ENCODE peak calls at places on chromosomes 5 and 9, in seven cellular contexts. C is HCT116, T is HepG2, R is SK-N-SH, O is GM12878, A is H1, P is K562. G is an unnamed sample.

GRCh38 chr9:137077010-137077747 is at the start of gene UAP1L1:
- DNase-seq in T (no peak), O (no peak), C (no peak), P (peak; percentile 42), A (peak; percentile 78), R (peak; percentile 85), G (no peak)

GRCh38 chr9:123678038-123678877 is 251.7 kb downstream of the DENND1A start:
- DNase-seq in T (peak; percentile 84), O (no peak), C (no peak), A (no peak), R (peak; percentile 57), P (no peak), G (peak; percentile 22)

GRCh38 chr9:35353731-35354365 is 136.1 kb upstream of the RUSC2 start:
- DNase-seq in P (no peak), R (no peak), O (no peak), C (no peak), T (no peak), A (no peak), G (no peak)

GRCh38 chr5:122007445-122008010 is 45.8 kb downstream of the SRFBP1 start:
- DNase-seq in C (no peak), P (no peak), A (no peak), R (no peak), O (no peak), T (no peak), G (no peak)

GRCh38 chr9:95880011-95880690 is 4.7 kb downstream of the ERCC6L2 start:
- DNase-seq in O (no peak), C (no peak), P (no peak), A (no peak), T (no peak), R (no peak), G (no peak)

GRCh38 chr5:50958852-50959457 is 292.5 kb downstream of the PARP8 start:
- DNase-seq in C (peak; percentile 33), P (peak; percentile 35), O (no peak), A (no peak), T (peak; percentile 53), R (peak; percentile 59), G (peak; percentile 60)

GRCh38 chr9:128285033-128285784 is 9.1 kb downstream of the SWI5 start:
- DNase-seq in T (no peak), A (no peak), P (no peak), O (no peak), C (no peak), R (no peak), G (no peak)

GRCh38 chr5:10502578-10502977 is 60.9 kb downstream of the ROPN1L start:
- DNase-seq in C (no peak), P (no peak), R (no peak), O (no peak), T (peak; percentile 15), A (no peak), G (no peak)

GRCh38 chr9:2241461-2241874 is 226.3 kb downstream of the SMARCA2 start:
- DNase-seq in T (no peak), R (peak; percentile 33), C (no peak), A (peak; percentile 86), P (no peak), O (no peak), G (no peak)

GRCh38 chr9:107635803-107636174 is 146.2 kb upstream of the KLF4 start:
- DNase-seq in R (no peak), C (no peak), A (no peak), O (no peak), T (no peak), P (no peak), G (no peak)

GRCh38 chr9:38421498-38422211 is 2.6 kb downstream of the IGFBPL1 start:
- DNase-seq in O (no peak), R (peak; percentile 91), C (no peak), P (no peak), A (no peak), T (no peak), G (no peak)

GRCh38 chr5:41427505-41427904 is 82.9 kb downstream of the PLCXD3 start:
- DNase-seq in P (no peak), R (no peak), A (no peak), C (no peak), O (no peak), T (no peak), G (no peak)

GRCh38 chr5:145666591-145666990 is 168.6 kb downstream of the PRELID2 start:
- DNase-seq in P (no peak), C (no peak), R (no peak), O (no peak), A (no peak), T (no peak), G (no peak)

GRCh38 chr5:62578540-62578939 is at the start of gene LRRC70:
- DNase-seq in A (no peak), C (no peak), O (peak; percentile 35), T (peak; percentile 74), R (no peak), P (no peak), G (no peak)

GRCh38 chr5:154475613-154476342 is 2.2 kb downstream of the HAND1 start:
- DNase-seq in C (no peak), T (no peak), R (no peak), O (no peak), P (no peak), A (peak; percentile 71), G (no peak)

GRCh38 chr5:75510417-75510835 is 1.0 kb downstream of the CERT1 start:
- DNase-seq in P (no peak), R (no peak), T (peak; percentile 6), A (no peak), O (no peak), C (no peak), G (no peak)

GRCh38 chr9:132293145-132293721 is 61.6 kb downstream of the SETX start:
- DNase-seq in A (no peak), T (no peak), O (no peak), P (no peak), R (no peak), C (no peak), G (no peak)

GRCh38 chr5:58122157-58122556 is 337.7 kb downstream of the PLK2 start:
- DNase-seq in P (no peak), O (no peak), A (no peak), C (no peak), R (peak; percentile 24), T (no peak), G (no peak)

DNA sequence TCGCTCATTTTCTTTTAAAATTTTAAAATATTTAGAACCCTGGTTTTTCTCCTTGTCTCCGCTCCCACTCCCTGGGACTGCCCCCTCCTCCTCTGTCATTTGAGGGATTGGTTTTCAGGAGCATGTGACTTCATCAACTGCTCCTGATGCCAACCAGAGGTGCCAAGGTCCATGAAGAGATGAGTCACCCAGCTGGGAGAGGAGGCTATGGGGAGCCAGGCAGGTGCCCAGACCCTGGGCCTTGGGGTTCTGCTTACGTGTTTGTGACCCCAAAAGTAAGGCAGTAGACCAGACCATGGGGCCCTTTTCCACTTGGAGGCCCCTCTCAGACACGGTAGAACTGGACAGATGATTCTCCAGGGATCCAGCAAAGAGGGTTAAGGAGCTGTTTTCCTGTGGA is 167.0 kb downstream of the FGF18 start:
- DNase-seq in R (no peak), P (no peak), C (no peak), A (no peak), O (no peak), T (no peak), G (no peak)
- TF ChIP-seq JUND in R (no peak), P (no peak), C (no peak), A (no peak), O (no peak), T (no peak), G (no peak)

GRCh38 chr5:67010684-67011409 is 185.8 kb downstream of the CD180 start:
- DNase-seq in T (no peak), P (no peak), A (no peak), R (no peak), C (no peak), O (no peak), G (no peak)

GRCh38 chr5:67014191-67014590 is 182.4 kb downstream of the CD180 start:
- DNase-seq in T (no peak), O (no peak), P (no peak), A (no peak), C (no peak), R (no peak), G (no peak)

GRCh38 chr5:67011422-67011821 is 185.2 kb downstream of the CD180 start:
- DNase-seq in C (no peak), R (no peak), T (no peak), A (no peak), O (no peak), P (no peak), G (no peak)

GRCh38 chr5:67013719-67014118 is 182.9 kb downstream of the CD180 start:
- DNase-seq in A (no peak), T (no peak), R (no peak), P (no peak), C (no peak), O (no peak), G (no peak)

DNA sequence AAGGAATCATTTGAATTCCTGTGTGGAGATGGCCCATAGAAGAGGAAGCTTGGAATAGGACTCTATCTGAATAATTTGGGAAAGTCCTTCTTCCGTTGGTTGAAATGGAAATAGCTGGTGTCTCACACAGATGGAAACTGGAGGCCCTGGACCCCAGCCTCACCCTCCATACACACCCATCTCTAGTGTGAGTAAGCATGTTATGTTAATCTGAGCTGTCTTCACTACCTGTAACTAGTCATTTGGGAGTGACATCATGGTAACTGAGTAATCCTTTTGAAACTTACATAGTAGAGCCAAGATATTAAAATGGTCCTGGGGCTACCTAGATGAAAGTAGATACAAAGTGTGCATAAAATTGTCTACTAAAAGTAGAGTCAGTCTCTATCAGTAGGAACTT is 184.4 kb downstream of the CD180 start:
- DNase-seq in C (no peak), R (no peak), A (no peak), O (no peak), T (no peak), P (no peak), G (no peak)
- TF ChIP-seq JUND in C (no peak), R (no peak), A (no peak), O (no peak), T (no peak), P (no peak), G (no peak)

DNA sequence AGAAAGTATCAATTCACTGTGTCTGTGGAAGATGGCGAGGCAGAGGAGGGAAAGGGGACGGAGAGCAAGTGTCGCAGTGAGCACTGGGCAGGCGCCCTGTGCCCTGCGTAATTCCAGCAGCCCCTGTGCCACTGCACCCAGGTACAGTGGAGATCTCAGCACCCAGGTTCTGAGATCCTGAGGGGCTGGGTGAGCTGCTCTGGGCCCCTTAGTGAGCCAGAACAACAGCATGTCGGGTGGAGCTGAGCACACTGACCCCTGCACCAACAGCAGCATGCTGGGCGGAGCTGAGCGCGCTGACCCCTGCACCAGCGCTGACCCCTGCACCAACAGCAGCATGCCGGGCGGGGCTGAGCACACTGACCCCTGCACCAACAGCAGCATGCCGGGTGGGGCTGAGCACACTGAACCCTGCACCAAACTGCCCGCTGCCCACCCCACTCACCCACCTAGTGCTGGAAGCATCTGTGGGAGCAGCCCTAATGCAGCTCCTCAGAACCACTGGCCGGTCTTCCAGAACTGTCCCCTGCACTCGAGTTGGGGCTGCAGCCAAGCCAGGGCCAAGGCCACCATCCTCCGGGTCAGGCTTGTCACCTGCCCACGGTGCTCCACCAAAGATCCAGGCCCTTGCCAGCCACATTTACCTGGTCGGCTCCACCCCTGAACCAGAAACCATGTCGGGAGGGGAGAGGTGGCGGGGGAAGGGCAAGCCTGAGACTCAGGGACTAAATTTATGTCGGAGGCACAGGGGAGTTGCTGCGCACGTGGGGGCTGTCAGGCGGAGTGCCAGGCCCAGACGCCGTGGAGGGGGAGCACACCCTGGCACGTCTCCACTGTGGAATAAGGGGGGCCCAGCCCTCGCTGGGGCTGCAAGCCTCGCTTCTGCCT is 80.4 kb downstream of the ADAMTS2 start:
- DNase-seq in O (no peak), P (no peak), C (no peak), T (peak; percentile 41), R (peak; percentile 27), A (peak; percentile 54), G (no peak)
- TF ChIP-seq JUND in O (no peak), P (no peak), C (no peak), T (no peak), R (no peak), A (no peak), G (no peak)

GRCh38 chr9:4489919-4490704 is at the start of gene SLC1A1:
- DNase-seq in C (peak; percentile 43), A (peak; percentile 79), T (no peak), P (no peak), O (peak; percentile 55), R (peak; percentile 85), G (peak; percentile 84)
- TF ChIP-seq JUND in C (no peak), A (no peak), T (no peak), P (no peak), O (no peak), R (no peak), G (no peak)